ENCODE peak calls at places on chromosomes 1 and 21, in ten cellular contexts. I, N, X, H, A, B, Q, C, L and R are unnamed samples.

GRCh38 chr21:46376231-46376628 is 52.3 kb downstream of the PCNT start:
- DNase-seq in Q (no peak), I (no peak), X (no peak), L (no peak), A (no peak), B (no peak), C (no peak), H (no peak), N (no peak), R (no peak)

GRCh38 chr1:151024540-151025146 is 11.7 kb upstream of the BNIPL start:
- DNase-seq in A (peak; percentile 69), H (peak; percentile 96), C (peak; percentile 64), X (no peak), I (peak; percentile 91), B (peak; percentile 81), L (peak; percentile 84), Q (peak; percentile 90), N (peak; percentile 81), R (peak; percentile 31)

GRCh38 chr1:41381691-41382530 is 20.7 kb downstream of the FOXO6 start:
- DNase-seq in A (no peak), H (peak; percentile 19), L (peak; percentile 69), X (no peak), I (no peak), N (peak; percentile 36), Q (no peak), C (peak; percentile 8), B (peak; percentile 37), R (no peak)

GRCh38 chr1:184034761-184035379 is 2.7 kb downstream of the COLGALT2 start:
- DNase-seq in N (no peak), B (no peak), H (no peak), C (no peak), A (no peak), L (no peak), I (no peak), X (no peak), Q (no peak), R (no peak)

GRCh38 chr1:112754116-112754628 is 39.0 kb upstream of the PPM1J start:
- DNase-seq in N (no peak), C (peak; percentile 34), I (no peak), X (no peak), B (no peak), A (no peak), L (no peak), H (no peak), Q (no peak), R (no peak)

GRCh38 chr1:44571712-44572571 is 102.3 kb downstream of the TMEM53 start:
- DNase-seq in L (peak; percentile 46), A (no peak), X (no peak), N (peak; percentile 7), B (no peak), I (no peak), Q (no peak), H (peak; percentile 37), C (no peak), R (no peak)

GRCh38 chr1:12539705-12540579 is 78.1 kb downstream of the DHRS3 start:
- DNase-seq in L (no peak), H (no peak), A (peak; percentile 99), C (peak; percentile 99), N (no peak), Q (no peak), B (no peak), X (peak; percentile 94), I (peak; percentile 55), R (no peak)

GRCh38 chr21:25944672-25945213 is 210.0 kb downstream of the GABPA start:
- DNase-seq in B (no peak), N (no peak), I (no peak), X (peak; percentile 33), A (no peak), Q (no peak), C (no peak), L (no peak), H (no peak), R (no peak)

GRCh38 chr21:45163413-45164123 is 89.2 kb downstream of the ADARB1 start:
- DNase-seq in H (no peak), C (no peak), L (no peak), X (no peak), B (no peak), I (no peak), Q (no peak), N (no peak), A (no peak), R (no peak)

GRCh38 chr1:25947027-25947426 is 40.8 kb upstream of the STMN1 start:
- DNase-seq in C (no peak), X (no peak), H (no peak), Q (no peak), B (no peak), N (no peak), I (no peak), A (no peak), L (no peak), R (no peak)

GRCh38 chr1:187001198-187001904 is 172.6 kb downstream of the PLA2G4A start:
- DNase-seq in I (no peak), Q (no peak), A (peak; percentile 77), H (no peak), X (peak; percentile 49), B (no peak), L (no peak), N (no peak), C (peak; percentile 95), R (no peak)

GRCh38 chr1:49229555-49229954 is 452.9 kb upstream of the BEND5 start:
- DNase-seq in C (no peak), X (no peak), I (no peak), Q (no peak), L (no peak), N (no peak), A (no peak), B (no peak), H (no peak), R (no peak)

GRCh38 chr1:75539230-75540116 is 71.4 kb downstream of the SLC44A5 start:
- DNase-seq in N (no peak), L (no peak), X (no peak), B (no peak), Q (no peak), C (peak; percentile 23), H (no peak), I (peak; percentile 33), A (no peak), R (no peak)

GRCh38 chr1:175891783-175892309 is 148.5 kb upstream of the TNR start:
- DNase-seq in H (no peak), C (no peak), L (no peak), I (no peak), B (no peak), N (no peak), Q (no peak), X (no peak), A (no peak), R (no peak)